ENCODE peak calls at places on chromosomes 2 and 18, in five cellular contexts. W, E, Y, U and V are unnamed samples.

GRCh38 chr2:192123847-192124246 is 70.9 kb downstream of the TMEFF2 start:
- DNase-seq in U (no peak), W (no peak), E (no peak), Y (no peak), V (no peak)

GRCh38 chr2:43899589-43899988 is 60.8 kb downstream of the ABCG8 start:
- DNase-seq in W (no peak), E (no peak), Y (no peak), U (no peak), V (no peak)

GRCh38 chr18:25298853-25299274 is 53.1 kb downstream of the ZNF521 start:
- DNase-seq in Y (peak; percentile 67), W (no peak), E (no peak), U (no peak), V (no peak)

GRCh38 chr2:126220336-126220735 is 435.6 kb upstream of the GYPC start:
- DNase-seq in Y (peak; percentile 0), E (no peak), W (no peak), U (no peak), V (no peak)

GRCh38 chr2:222671259-222672067 is at the start of gene MOGAT1:
- DNase-seq in E (peak; percentile 56), Y (no peak), U (peak; percentile 35), W (peak; percentile 55), V (no peak)

GRCh38 chr2:14826518-14826917 is 194.0 kb downstream of the LRATD1 start:
- DNase-seq in U (no peak), Y (no peak), W (no peak), E (no peak), V (no peak)

GRCh38 chr2:168194784-168195522 is 52.4 kb downstream of the STK39 start:
- DNase-seq in U (no peak), E (no peak), Y (no peak), W (no peak), V (peak; percentile 65)

GRCh38 chr2:9984217-9984739 is 32.8 kb downstream of the GRHL1 start:
- DNase-seq in Y (peak; percentile 13), U (no peak), W (no peak), E (no peak), V (peak; percentile 59)

GRCh38 chr2:180040146-180040925 is 33.2 kb upstream of the CWC22 start:
- DNase-seq in W (no peak), Y (peak; percentile 98), U (no peak), E (no peak), V (no peak)

GRCh38 chr2:61550375-61551209 is 12.4 kb upstream of the XPO1 start:
- DNase-seq in U (no peak), Y (no peak), E (no peak), W (no peak), V (no peak)

GRCh38 chr2:160228141-160228963 is 28.3 kb upstream of the ITGB6 start:
- DNase-seq in U (no peak), Y (peak; percentile 71), W (no peak), E (no peak), V (no peak)

GRCh38 chr2:200615247-200615646 is 29.4 kb downstream of the AOX1 start:
- DNase-seq in Y (peak; percentile 49), E (no peak), U (no peak), W (no peak), V (peak; percentile 28)

GRCh38 chr2:152421521-152422367 is 86.8 kb downstream of the FMNL2 start:
- DNase-seq in U (no peak), Y (peak; percentile 94), W (peak; percentile 74), E (peak; percentile 42), V (peak; percentile 35)

DNA sequence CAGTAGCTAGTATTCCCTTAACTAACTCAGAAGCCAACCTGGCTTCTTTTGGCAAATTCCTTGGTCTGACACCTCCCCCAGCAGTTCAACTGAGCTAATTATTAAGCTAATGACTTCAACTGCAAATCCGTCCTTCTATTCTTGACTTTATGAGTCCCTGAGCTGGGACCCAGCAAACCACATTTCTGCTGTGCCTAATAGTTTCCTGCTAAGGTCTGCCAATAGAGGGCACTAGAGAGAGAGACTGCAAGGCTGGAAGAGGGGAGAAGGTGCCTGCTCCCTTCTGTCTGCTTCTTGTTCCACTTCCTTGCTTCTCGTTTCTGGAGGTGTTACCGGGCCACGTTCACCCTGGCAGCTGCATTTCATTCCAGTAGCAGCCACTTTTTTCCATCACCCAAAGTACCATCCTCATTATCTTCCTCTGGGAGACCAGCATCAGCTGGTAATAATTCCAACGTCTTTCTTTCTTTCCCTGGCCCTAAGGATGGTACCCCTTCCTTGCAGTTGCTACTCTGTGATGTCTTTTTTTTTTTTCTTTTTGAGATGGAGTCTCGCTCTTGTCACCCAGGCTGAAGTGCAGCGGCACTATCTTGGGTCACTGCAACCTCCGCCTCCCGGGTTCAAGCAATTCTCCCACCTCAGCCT is 352.0 kb downstream of the TNS1 start:
- DNase-seq in E (no peak), U (no peak), W (peak; percentile 51), Y (peak; percentile 11), V (peak; percentile 58)
- H3K4me3 ChIP-seq in E (no peak overlapping the region), U (no peak overlapping the region), W (no peak overlapping the region), Y (no peak overlapping the region), V (no peak overlapping the region)

GRCh38 chr2:884027-884748 is 66.5 kb upstream of the SNTG2 start:
- DNase-seq in U (no peak), W (no peak), Y (no peak), E (no peak), V (no peak)
- TF ChIP-seq CTCF in U (no peak), W (no peak), Y (no peak), E (no peak), V (no peak)

DNA sequence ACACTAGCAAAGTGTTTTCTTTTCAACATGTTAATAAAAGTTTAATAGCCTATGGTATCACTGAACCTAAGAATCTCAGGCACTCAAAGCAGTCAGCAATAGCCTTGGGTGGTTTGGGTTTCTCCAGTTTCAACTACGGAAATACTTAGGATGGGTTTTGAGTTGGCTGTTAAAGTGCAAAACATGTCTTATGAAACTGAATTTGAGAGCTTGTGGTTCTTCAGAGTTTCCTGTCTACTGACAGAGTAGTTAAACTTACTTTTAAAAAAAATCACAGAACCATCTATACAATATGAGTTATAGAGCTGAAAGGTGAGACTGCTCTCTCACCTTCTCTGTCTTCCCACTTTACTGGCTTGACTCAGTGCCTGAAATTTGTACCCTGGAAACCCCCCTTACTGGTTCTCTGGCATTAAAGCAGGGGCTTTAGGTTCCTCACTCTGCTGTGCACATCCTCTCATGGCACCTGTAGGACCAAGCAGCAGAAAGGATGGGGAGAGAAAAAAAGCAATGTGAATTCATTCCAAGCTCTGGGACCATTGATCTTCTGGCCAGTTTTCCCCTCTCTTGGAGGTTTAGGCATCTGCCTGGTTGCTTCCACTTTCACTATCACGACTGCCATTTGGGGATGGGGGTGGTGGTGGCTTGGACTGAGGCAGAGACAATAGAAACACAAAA is 18.1 kb downstream of the CCDC141 start:
- DNase-seq in W (no peak), U (no peak), E (no peak), Y (no peak), V (peak; percentile 89)
- H3K4me3 ChIP-seq in W (no peak overlapping the region), U (no peak overlapping the region), E (no peak overlapping the region), Y (no peak overlapping the region), V (peak overlapping the region; percentile 44)

DNA sequence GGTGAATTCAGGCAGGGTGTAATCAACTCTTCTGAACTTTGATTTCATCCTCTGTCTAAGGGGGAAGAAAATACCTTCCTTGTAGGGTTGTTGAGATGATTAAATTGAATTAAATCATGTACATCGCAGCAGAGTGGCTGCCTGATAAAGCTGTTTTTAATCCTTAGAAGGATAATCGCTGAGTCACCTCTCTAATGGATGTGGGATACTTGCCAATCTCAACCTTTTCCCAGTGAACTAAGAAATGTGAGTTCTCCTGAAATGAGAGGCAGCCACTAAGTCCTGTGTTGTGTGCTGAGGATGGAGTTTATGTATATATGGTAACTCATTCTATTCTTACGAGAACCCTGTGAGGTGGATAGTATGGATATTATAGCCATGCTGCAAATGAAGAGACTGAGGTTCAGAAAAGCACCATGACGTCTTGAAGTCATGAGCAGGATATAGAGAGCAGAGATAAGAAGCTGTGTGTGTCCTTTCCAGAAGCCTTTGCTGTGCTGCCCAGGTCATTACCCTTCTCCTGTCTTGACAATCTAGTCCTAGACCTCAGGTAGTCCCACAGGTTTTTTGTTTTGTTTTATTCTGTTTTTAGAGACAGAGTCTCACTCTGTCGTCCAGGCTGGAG is 93.3 kb downstream of the HNRNPLL start:
- DNase-seq in E (no peak), W (no peak), Y (peak; percentile 71), U (no peak), V (no peak)
- TF ChIP-seq CTCF in E (no peak), W (no peak), Y (no peak), U (no peak), V (no peak)

GRCh38 chr2:69624153-69624552 is 19.4 kb downstream of the AAK1 start:
- DNase-seq in W (no peak), U (no peak), E (no peak), Y (no peak), V (no peak)
- H3K4me3 ChIP-seq in W (no peak overlapping the region), U (no peak overlapping the region), E (no peak overlapping the region), Y (no peak overlapping the region), V (no peak overlapping the region)

GRCh38 chr18:57027190-57027708 is 119.6 kb upstream of the BOD1L2 start:
- DNase-seq in E (no peak), U (no peak), W (no peak), Y (no peak), V (no peak)

GRCh38 chr18:57030417-57030816 is 116.5 kb upstream of the BOD1L2 start:
- DNase-seq in Y (no peak), E (no peak), U (no peak), W (no peak), V (no peak)

GRCh38 chr18:57026316-57026715 is 120.6 kb upstream of the BOD1L2 start:
- DNase-seq in E (no peak), W (no peak), U (no peak), Y (no peak), V (no peak)

GRCh38 chr18:57025525-57025924 is 121.4 kb upstream of the BOD1L2 start:
- DNase-seq in Y (no peak), E (no peak), W (no peak), U (no peak), V (no peak)

DNA sequence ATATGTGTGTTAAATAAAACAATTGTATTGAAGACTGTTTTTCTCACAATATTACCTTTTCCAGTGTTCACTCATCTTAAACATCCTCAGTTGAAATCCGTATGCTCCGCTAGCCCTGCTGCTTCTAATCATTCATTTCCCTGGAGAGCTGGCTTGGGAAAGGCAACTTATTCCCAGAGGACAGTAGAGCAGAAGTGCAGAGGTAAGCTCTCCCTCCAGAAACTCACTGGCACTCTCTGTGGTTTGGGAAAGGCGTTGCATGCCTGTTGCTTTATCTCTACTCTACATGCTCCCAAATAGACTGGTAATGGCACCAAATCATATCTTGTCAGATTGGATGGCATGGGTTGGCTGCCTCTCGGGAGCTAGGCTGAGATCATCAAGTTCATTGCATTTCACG is 117.1 kb upstream of the BOD1L2 start:
- DNase-seq in E (no peak), W (no peak), Y (no peak), U (no peak), V (no peak)
- TF ChIP-seq CTCF in E (no peak), W (no peak), Y (peak; percentile 9), U (no peak), V (no peak)

DNA sequence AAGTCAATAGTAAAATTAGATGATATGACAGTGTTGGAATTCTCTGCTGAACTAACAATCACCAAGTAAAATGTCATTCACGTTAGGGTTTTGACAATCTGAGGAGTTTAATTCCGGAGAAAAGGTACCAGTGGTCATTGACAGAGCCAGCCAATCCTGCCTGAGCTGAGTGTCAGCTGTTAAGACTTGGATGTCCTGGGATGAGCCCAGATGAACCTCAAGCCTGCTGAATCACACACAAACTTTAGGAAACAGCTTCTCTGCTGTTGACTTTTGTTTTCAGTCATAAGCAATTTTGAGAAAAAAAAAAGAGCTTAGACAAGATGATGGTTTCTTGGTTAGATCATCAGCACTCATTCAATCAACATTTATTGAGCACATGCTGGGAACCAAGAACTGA is 600.0 kb upstream of the SLC39A10 start:
- DNase-seq in W (no peak), E (no peak), Y (no peak), U (no peak), V (no peak)
- H3K4me3 ChIP-seq in W (no peak overlapping the region), E (no peak overlapping the region), Y (no peak overlapping the region), U (no peak overlapping the region), V (no peak overlapping the region)

GRCh38 chr2:24543252-24543651 is 52.2 kb downstream of the NCOA1 start:
- DNase-seq in E (no peak), Y (no peak), U (no peak), W (no peak), V (no peak)
- TF ChIP-seq CTCF in E (no peak), Y (no peak), U (no peak), W (no peak), V (peak; percentile 1)